ENCODE peak calls at places on chromosomes 1 and 21, in four cellular contexts. One of them, this sample, is unnamed.
A peak's percentile ranks its signal among the peaks of the same experiment; 100 is the strongest.

GRCh38 chr1:225763815-225764548 is 13.6 kb upstream of the SRP9 start:
- DNase-seq in breast epithelium: peak; percentile 17
- DNase-seq in transverse colon: no peak
- DNase-seq in sigmoid colon: no peak
- DNase-seq in this sample: peak; percentile 20

GRCh38 chr1:108560430-108561144 is 687 bp downstream of the EEIG2 start:
- DNase-seq in transverse colon: peak; percentile 73
- DNase-seq in breast epithelium: no peak
- DNase-seq in sigmoid colon: peak; percentile 79
- DNase-seq in this sample: peak; percentile 44

GRCh38 chr1:204623894-204624361 is 61.6 kb downstream of the LRRN2 start:
- DNase-seq in sigmoid colon: no peak
- DNase-seq in transverse colon: no peak
- DNase-seq in breast epithelium: no peak
- DNase-seq in this sample: no peak

GRCh38 chr1:94079056-94079990 is 41.6 kb downstream of the ABCA4 start:
- DNase-seq in breast epithelium: no peak
- DNase-seq in transverse colon: no peak
- DNase-seq in sigmoid colon: no peak
- DNase-seq in this sample: no peak

GRCh38 chr21:45022736-45023135 is 51.6 kb upstream of the ADARB1 start:
- DNase-seq in transverse colon: no peak
- DNase-seq in sigmoid colon: peak; percentile 44
- DNase-seq in breast epithelium: no peak
- DNase-seq in this sample: no peak

GRCh38 chr1:38061883-38062328 is 15.3 kb upstream of the POU3F1 start:
- DNase-seq in breast epithelium: no peak
- DNase-seq in sigmoid colon: no peak
- DNase-seq in transverse colon: no peak
- DNase-seq in this sample: no peak

GRCh38 chr21:36735201-36735515 is 36.2 kb downstream of the SIM2 start:
- DNase-seq in breast epithelium: no peak
- DNase-seq in sigmoid colon: no peak
- DNase-seq in transverse colon: no peak
- DNase-seq in this sample: no peak

GRCh38 chr1:24437631-24438396 is 22.2 kb downstream of the NIPAL3 start:
- DNase-seq in sigmoid colon: no peak
- DNase-seq in breast epithelium: no peak
- DNase-seq in transverse colon: no peak
- DNase-seq in this sample: no peak

DNA sequence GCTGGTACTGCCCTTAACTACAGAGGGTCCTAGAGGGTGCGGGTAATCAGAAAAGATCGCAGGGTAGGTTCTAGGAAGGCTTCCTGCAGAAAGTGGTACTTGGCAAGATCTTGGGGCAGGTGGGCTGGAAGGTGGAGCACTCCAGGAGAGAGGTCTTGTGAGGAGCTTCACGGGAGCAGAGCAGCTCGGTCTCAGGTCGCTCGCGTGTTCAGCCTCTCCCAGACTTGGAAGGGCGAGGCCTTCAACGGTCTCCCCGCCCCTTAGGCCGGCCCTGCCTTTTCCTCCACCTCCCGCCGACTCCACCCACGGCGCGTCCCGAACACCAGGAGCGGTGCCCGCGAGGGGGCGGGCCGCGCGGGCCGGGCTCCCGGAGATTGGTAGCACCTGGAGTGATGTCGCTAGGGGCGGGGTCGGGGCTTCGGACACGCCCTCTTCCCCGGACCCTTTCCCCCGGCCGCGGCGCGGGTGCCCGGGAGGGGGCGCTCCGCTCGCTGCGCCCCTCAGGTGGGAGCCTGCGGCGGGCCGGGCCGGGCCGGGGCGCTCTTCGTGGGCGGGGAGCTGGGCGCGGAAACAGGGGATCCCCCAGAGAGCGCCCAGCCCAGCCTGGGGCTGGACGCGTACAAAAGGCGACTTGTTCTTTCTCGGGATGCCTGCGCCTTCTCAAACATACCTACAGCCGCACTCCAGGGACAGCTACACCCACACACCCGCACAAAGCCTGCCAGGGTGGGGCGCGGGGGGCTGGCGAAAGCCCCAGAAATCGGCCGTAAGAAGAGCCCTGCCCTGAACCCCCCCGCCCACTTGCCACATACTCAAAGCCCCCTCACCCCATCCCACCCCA is 35.5 kb downstream of the AHDC1 start:
- DNase-seq in sigmoid colon: peak; percentile 98
- DNase-seq in transverse colon: peak; percentile 98
- DNase-seq in breast epithelium: peak; percentile 98
- DNase-seq in this sample: peak; percentile 98
- TF ChIP-seq POLR2A in sigmoid colon: peak; percentile 76
- TF ChIP-seq POLR2A in transverse colon: peak; percentile 92
- TF ChIP-seq POLR2A in breast epithelium: no peak
- TF ChIP-seq POLR2A in this sample: no peak

GRCh38 chr1:56643661-56644060 is 1.5 kb upstream of the PRKAA2 start:
- DNase-seq in sigmoid colon: no peak
- DNase-seq in transverse colon: no peak
- DNase-seq in breast epithelium: no peak
- DNase-seq in this sample: no peak

GRCh38 chr1:56647106-56647505 is 2.0 kb downstream of the PRKAA2 start:
- DNase-seq in breast epithelium: no peak
- DNase-seq in sigmoid colon: no peak
- DNase-seq in transverse colon: no peak
- DNase-seq in this sample: no peak

GRCh38 chr1:56644064-56644940 is 812 bp upstream of the PRKAA2 start:
- DNase-seq in breast epithelium: no peak
- DNase-seq in transverse colon: peak; percentile 18
- DNase-seq in sigmoid colon: no peak
- DNase-seq in this sample: no peak

GRCh38 chr1:56645663-56646330 is 683 bp downstream of the PRKAA2 start:
- DNase-seq in transverse colon: peak; percentile 35
- DNase-seq in breast epithelium: no peak
- DNase-seq in sigmoid colon: peak; percentile 66
- DNase-seq in this sample: peak; percentile 29

GRCh38 chr1:56644941-56645662 is at the start of gene PRKAA2:
- DNase-seq in breast epithelium: no peak
- DNase-seq in transverse colon: peak; percentile 45
- DNase-seq in sigmoid colon: peak; percentile 68
- DNase-seq in this sample: peak; percentile 48
- TF ChIP-seq POLR2AphosphoS5 in breast epithelium: no peak
- TF ChIP-seq POLR2AphosphoS5 in transverse colon: no peak
- TF ChIP-seq POLR2AphosphoS5 in sigmoid colon: peak; percentile 76
- TF ChIP-seq POLR2AphosphoS5 in this sample: no peak

GRCh38 chr1:3900150-3900968 is at the start of gene C1orf174:
- DNase-seq in sigmoid colon: peak; percentile 99
- DNase-seq in breast epithelium: peak; percentile 97
- DNase-seq in transverse colon: peak; percentile 96
- DNase-seq in this sample: peak; percentile 95
- TF ChIP-seq POLR2A in sigmoid colon: peak; percentile 35
- TF ChIP-seq POLR2A in breast epithelium: no peak
- TF ChIP-seq POLR2A in transverse colon: peak; percentile 72
- TF ChIP-seq POLR2A in this sample: no peak

GRCh38 chr1:201737350-201738060 is 91.5 kb upstream of the IPO9 start:
- DNase-seq in transverse colon: peak; percentile 30
- DNase-seq in sigmoid colon: peak; percentile 91
- DNase-seq in breast epithelium: no peak
- DNase-seq in this sample: no peak

GRCh38 chr1:201731592-201731991 is 97.4 kb upstream of the IPO9 start:
- DNase-seq in breast epithelium: no peak
- DNase-seq in sigmoid colon: peak; percentile 51
- DNase-seq in transverse colon: no peak
- DNase-seq in this sample: no peak

GRCh38 chr1:201736707-201737320 is 92.1 kb upstream of the IPO9 start:
- DNase-seq in transverse colon: no peak
- DNase-seq in sigmoid colon: no peak
- DNase-seq in breast epithelium: no peak
- DNase-seq in this sample: no peak

GRCh38 chr1:201732351-201732750 is 96.6 kb upstream of the IPO9 start:
- DNase-seq in transverse colon: no peak
- DNase-seq in breast epithelium: no peak
- DNase-seq in sigmoid colon: no peak
- DNase-seq in this sample: no peak

DNA sequence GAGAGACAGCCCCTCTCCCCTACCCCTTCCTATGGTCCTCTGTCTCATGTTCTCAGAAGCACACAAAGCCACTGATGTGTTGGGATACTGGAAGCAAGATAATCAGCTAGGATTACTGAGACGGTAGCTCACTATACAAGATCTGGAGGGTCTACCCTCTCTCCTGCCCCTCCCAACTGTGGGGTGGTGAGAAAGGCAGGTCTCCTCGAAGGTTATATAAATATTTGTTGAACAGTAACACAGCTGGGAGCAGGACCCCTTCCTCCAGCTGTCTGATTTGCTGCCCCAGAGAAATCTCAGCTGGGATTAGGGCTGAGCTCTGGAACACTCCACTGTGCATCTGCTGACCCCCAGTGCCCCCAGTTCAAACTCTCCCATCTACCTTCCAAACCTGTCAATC is 94.2 kb upstream of the IPO9 start:
- DNase-seq in sigmoid colon: no peak
- DNase-seq in breast epithelium: no peak
- DNase-seq in transverse colon: no peak
- DNase-seq in this sample: no peak
- TF ChIP-seq POLR2AphosphoS5 in sigmoid colon: no peak
- TF ChIP-seq POLR2AphosphoS5 in breast epithelium: no peak
- TF ChIP-seq POLR2AphosphoS5 in transverse colon: no peak
- TF ChIP-seq POLR2AphosphoS5 in this sample: no peak

GRCh38 chr21:14382835-14383595 is at the start of gene HSPA13:
- DNase-seq in breast epithelium: peak; percentile 99
- DNase-seq in transverse colon: peak; percentile 100
- DNase-seq in sigmoid colon: peak; percentile 100
- DNase-seq in this sample: peak; percentile 99
- TF ChIP-seq POLR2A in breast epithelium: peak; percentile 30
- TF ChIP-seq POLR2A in transverse colon: peak; percentile 77
- TF ChIP-seq POLR2A in sigmoid colon: peak; percentile 50
- TF ChIP-seq POLR2A in this sample: peak; percentile 66

This sample was measured in stomach.